ENCODE peak calls at places on chromosome 3, in four cellular contexts. One of them, this sample, is unnamed.

GRCh38 chr3:183884097-183884436 is 613 bp downstream of the PARL start:
- DNase-seq in K562: peak; percentile 20
- DNase-seq in GM12878: no peak
- DNase-seq in H1: no peak
- DNase-seq in this sample: no peak

GRCh38 chr3:89405145-89405544 is 297.7 kb downstream of the EPHA3 start:
- DNase-seq in K562: no peak
- DNase-seq in GM12878: no peak
- DNase-seq in H1: no peak
- DNase-seq in this sample: no peak

GRCh38 chr3:141933421-141934300 is 57.2 kb downstream of the ATP1B3 start:
- DNase-seq in K562: no peak
- DNase-seq in GM12878: no peak
- DNase-seq in H1: peak; percentile 45
- DNase-seq in this sample: no peak

GRCh38 chr3:119911748-119912147 is 129.8 kb downstream of the NR1I2 start:
- DNase-seq in K562: no peak
- DNase-seq in GM12878: peak; percentile 12
- DNase-seq in H1: no peak
- DNase-seq in this sample: no peak

GRCh38 chr3:183980408-183980807 is 37.3 kb downstream of the ABCC5 start:
- DNase-seq in K562: no peak
- DNase-seq in GM12878: no peak
- DNase-seq in H1: no peak
- DNase-seq in this sample: no peak

GRCh38 chr3:22585504-22585903 is 617.6 kb upstream of the UBE2E2 start:
- DNase-seq in K562: no peak
- DNase-seq in GM12878: no peak
- DNase-seq in H1: no peak
- DNase-seq in this sample: no peak

GRCh38 chr3:42635111-42635510 is 18.4 kb upstream of the ZBTB47 start:
- DNase-seq in K562: peak; percentile 58
- DNase-seq in GM12878: no peak
- DNase-seq in H1: no peak
- DNase-seq in this sample: no peak

GRCh38 chr3:96852849-96853248 is 38.5 kb downstream of the EPHA6 start:
- DNase-seq in K562: no peak
- DNase-seq in GM12878: no peak
- DNase-seq in H1: no peak
- DNase-seq in this sample: no peak

GRCh38 chr3:187929115-187929828 is 184.0 kb upstream of the BCL6 start:
- DNase-seq in K562: no peak
- DNase-seq in GM12878: no peak
- DNase-seq in H1: no peak
- DNase-seq in this sample: no peak

GRCh38 chr3:104190681-104191080 is 1176.0 kb upstream of the ALCAM start:
- DNase-seq in K562: no peak
- DNase-seq in GM12878: no peak
- DNase-seq in H1: no peak
- DNase-seq in this sample: no peak

GRCh38 chr3:104987859-104988258 is 378.9 kb upstream of the ALCAM start:
- DNase-seq in K562: no peak
- DNase-seq in GM12878: no peak
- DNase-seq in H1: no peak
- DNase-seq in this sample: no peak

GRCh38 chr3:181623924-181624694 is 87.6 kb upstream of the SOX2 start:
- DNase-seq in K562: no peak
- DNase-seq in GM12878: no peak
- DNase-seq in H1: no peak
- DNase-seq in this sample: no peak

GRCh38 chr3:20503394-20504082 is 317.5 kb upstream of the SGO1 start:
- DNase-seq in K562: no peak
- DNase-seq in GM12878: no peak
- DNase-seq in H1: no peak
- DNase-seq in this sample: no peak

GRCh38 chr3:78610462-78611125 is 1157.2 kb downstream of the ROBO1 start:
- DNase-seq in K562: no peak
- DNase-seq in GM12878: no peak
- DNase-seq in H1: no peak
- DNase-seq in this sample: no peak

GRCh38 chr3:47712398-47712797 is 69.3 kb downstream of the SMARCC1 start:
- DNase-seq in K562: no peak
- DNase-seq in GM12878: no peak
- DNase-seq in H1: no peak
- DNase-seq in this sample: no peak

GRCh38 chr3:82940124-82940523 is 1178.7 kb upstream of the GBE1 start:
- DNase-seq in K562: no peak
- DNase-seq in GM12878: no peak
- DNase-seq in H1: peak; percentile 39
- DNase-seq in this sample: no peak

GRCh38 chr3:183845608-183846288 is 20.4 kb upstream of the MAP6D1 start:
- DNase-seq in K562: no peak
- DNase-seq in GM12878: no peak
- DNase-seq in H1: no peak
- DNase-seq in this sample: no peak

GRCh38 chr3:47296562-47297302 is 14.0 kb downstream of the KLHL18 start:
- DNase-seq in K562: no peak
- DNase-seq in GM12878: no peak
- DNase-seq in H1: no peak
- DNase-seq in this sample: no peak

GRCh38 chr3:133487920-133488540 is 85.5 kb upstream of the CDV3 start:
- DNase-seq in K562: peak; percentile 37
- DNase-seq in GM12878: no peak
- DNase-seq in H1: no peak
- DNase-seq in this sample: peak; percentile 20

GRCh38 chr3:71006810-71007785 is 576.4 kb downstream of the FOXP1 start:
- DNase-seq in K562: peak; percentile 17
- DNase-seq in GM12878: no peak
- DNase-seq in H1: no peak
- DNase-seq in this sample: peak; percentile 20

GRCh38 chr3:8529197-8529637 is 27.6 kb downstream of the LMCD1 start:
- DNase-seq in K562: no peak
- DNase-seq in GM12878: no peak
- DNase-seq in H1: no peak
- DNase-seq in this sample: peak; percentile 59

GRCh38 chr3:143436231-143436930 is 316.8 kb downstream of the CHST2 start:
- DNase-seq in K562: no peak
- DNase-seq in GM12878: no peak
- DNase-seq in H1: no peak
- DNase-seq in this sample: no peak

GRCh38 chr3:18389108-18389733 is 35.9 kb downstream of the SATB1 start:
- DNase-seq in K562: peak; percentile 37
- DNase-seq in GM12878: no peak
- DNase-seq in H1: no peak
- DNase-seq in this sample: peak; percentile 3

GRCh38 chr3:140588558-140588957 is 89.3 kb upstream of the TRIM42 start:
- DNase-seq in K562: no peak
- DNase-seq in GM12878: no peak
- DNase-seq in H1: no peak
- DNase-seq in this sample: no peak
- TF ChIP-seq CREB1 in K562: no peak
- TF ChIP-seq CREB1 in GM12878: no peak
- TF ChIP-seq CREB1 in H1: no peak
- TF ChIP-seq CREB1 in this sample: no peak

GRCh38 chr3:101384426-101384825 is 64.1 kb upstream of the IMPG2 start:
- DNase-seq in K562: no peak
- DNase-seq in GM12878: no peak
- DNase-seq in H1: no peak
- DNase-seq in this sample: no peak

GRCh38 chr3:101383656-101384055 is 63.3 kb upstream of the IMPG2 start:
- DNase-seq in K562: no peak
- DNase-seq in GM12878: no peak
- DNase-seq in H1: peak; percentile 48
- DNase-seq in this sample: no peak

GRCh38 chr3:101387351-101387750 is 67.0 kb upstream of the IMPG2 start:
- DNase-seq in K562: no peak
- DNase-seq in GM12878: no peak
- DNase-seq in H1: no peak
- DNase-seq in this sample: no peak

GRCh38 chr3:101391413-101391812 is 71.0 kb upstream of the IMPG2 start:
- DNase-seq in K562: no peak
- DNase-seq in GM12878: no peak
- DNase-seq in H1: no peak
- DNase-seq in this sample: no peak

DNA sequence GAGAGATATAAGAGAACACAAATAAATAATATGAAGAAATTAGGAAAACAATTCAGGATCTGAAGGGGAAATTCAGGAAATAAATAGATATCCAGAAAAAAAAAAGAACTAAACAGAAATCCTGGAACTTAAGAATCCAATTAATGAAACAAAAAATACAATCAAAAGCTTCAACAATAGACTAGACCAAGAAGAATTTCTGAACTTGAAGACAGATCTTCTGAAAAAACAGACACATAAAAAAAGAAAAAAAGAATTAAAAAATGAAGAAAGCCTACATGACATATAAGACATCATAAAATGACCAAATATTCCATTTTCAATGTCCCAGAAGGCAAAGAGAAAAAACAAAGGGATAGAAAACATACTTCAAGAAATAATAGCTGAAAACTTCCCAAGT is 68.3 kb upstream of the IMPG2 start:
- DNase-seq in K562: no peak
- DNase-seq in GM12878: no peak
- DNase-seq in H1: no peak
- DNase-seq in this sample: no peak
- TF ChIP-seq ATF2 in K562: no peak
- TF ChIP-seq ATF2 in GM12878: no peak
- TF ChIP-seq ATF2 in H1: no peak
- TF ChIP-seq ATF2 in this sample: no peak

GRCh38 chr3:54047568-54047967 is 74.8 kb upstream of the CACNA2D3 start:
- DNase-seq in K562: no peak
- DNase-seq in GM12878: no peak
- DNase-seq in H1: no peak
- DNase-seq in this sample: no peak

GRCh38 chr3:54042259-54042823 is 80.0 kb upstream of the CACNA2D3 start:
- DNase-seq in K562: no peak
- DNase-seq in GM12878: no peak
- DNase-seq in H1: no peak
- DNase-seq in this sample: no peak

GRCh38 chr3:54045416-54045815 is 76.9 kb upstream of the CACNA2D3 start:
- DNase-seq in K562: no peak
- DNase-seq in GM12878: no peak
- DNase-seq in H1: no peak
- DNase-seq in this sample: peak; percentile 6

GRCh38 chr3:54046677-54047214 is 75.6 kb upstream of the CACNA2D3 start:
- DNase-seq in K562: no peak
- DNase-seq in GM12878: no peak
- DNase-seq in H1: no peak
- DNase-seq in this sample: no peak
- TF ChIP-seq CREB1 in K562: no peak
- TF ChIP-seq CREB1 in GM12878: no peak
- TF ChIP-seq CREB1 in H1: no peak
- TF ChIP-seq CREB1 in this sample: no peak

GRCh38 chr3:3133490-3133889 is 6.8 kb downstream of the TRNT1 start:
- DNase-seq in K562: peak; percentile 32
- DNase-seq in GM12878: no peak
- DNase-seq in H1: no peak
- DNase-seq in this sample: no peak
- TF ChIP-seq ATF2 in K562: no peak
- TF ChIP-seq ATF2 in GM12878: no peak
- TF ChIP-seq ATF2 in H1: no peak
- TF ChIP-seq ATF2 in this sample: no peak

GRCh38 chr3:26118165-26118564 is 328.3 kb downstream of the OXSM start:
- DNase-seq in K562: no peak
- DNase-seq in GM12878: no peak
- DNase-seq in H1: peak; percentile 47
- DNase-seq in this sample: no peak
- TF ChIP-seq CREB1 in K562: no peak
- TF ChIP-seq CREB1 in GM12878: no peak
- TF ChIP-seq CREB1 in H1: no peak
- TF ChIP-seq CREB1 in this sample: no peak

GRCh38 chr3:158160958-158161357 is 51.1 kb downstream of the RSRC1 start:
- DNase-seq in K562: no peak
- DNase-seq in GM12878: no peak
- DNase-seq in H1: no peak
- DNase-seq in this sample: no peak
- TF ChIP-seq ATF2 in K562: no peak
- TF ChIP-seq ATF2 in GM12878: no peak
- TF ChIP-seq ATF2 in H1: no peak
- TF ChIP-seq ATF2 in this sample: no peak

DNA sequence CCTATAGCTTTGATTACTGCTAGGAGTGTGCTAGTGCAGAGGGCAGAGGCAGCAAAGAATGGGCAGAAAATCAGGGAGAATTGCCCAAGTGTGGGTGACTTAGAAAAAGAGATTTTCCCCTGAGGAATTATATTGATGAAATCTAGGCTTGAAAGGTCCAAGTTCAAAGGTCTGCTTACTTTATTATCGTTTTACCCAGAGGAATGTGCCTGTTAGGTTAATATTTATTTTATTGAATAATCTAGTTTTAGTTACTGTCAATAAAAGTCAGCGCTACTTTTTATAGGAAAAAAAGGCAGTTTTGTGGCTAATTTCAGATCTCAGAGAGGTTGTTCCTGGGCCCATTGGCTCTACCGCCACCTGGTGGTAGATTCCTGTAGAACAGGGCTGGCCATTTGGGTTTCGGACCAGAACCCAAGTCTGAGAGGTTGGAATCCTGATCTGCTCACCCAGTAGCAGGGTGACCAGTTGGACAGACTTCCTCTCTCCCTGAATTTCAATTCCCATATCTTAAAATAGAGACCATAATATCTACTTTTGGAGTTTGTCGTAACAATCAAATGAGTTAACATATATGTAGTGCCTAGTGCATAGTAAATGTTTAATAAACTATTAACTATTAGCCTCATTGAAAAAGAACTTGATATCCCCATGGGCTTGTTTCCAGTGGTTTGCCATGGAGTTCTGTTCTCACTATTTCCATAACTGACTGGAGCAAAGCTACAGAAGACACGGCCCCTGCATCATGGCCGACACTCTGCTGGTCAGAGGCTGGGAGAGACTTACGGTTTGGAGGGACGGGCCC is 62.7 kb upstream of the ZNF148 start:
- DNase-seq in K562: peak; percentile 71
- DNase-seq in GM12878: no peak
- DNase-seq in H1: peak; percentile 90
- DNase-seq in this sample: peak; percentile 32
- TF ChIP-seq CREB1 in K562: no peak
- TF ChIP-seq CREB1 in GM12878: no peak
- TF ChIP-seq CREB1 in H1: no peak
- TF ChIP-seq CREB1 in this sample: no peak

GRCh38 chr3:7306900-7307299 is 446.0 kb downstream of the GRM7 start:
- DNase-seq in K562: no peak
- DNase-seq in GM12878: no peak
- DNase-seq in H1: no peak
- DNase-seq in this sample: no peak

GRCh38 chr3:7307410-7307809 is 446.5 kb downstream of the GRM7 start:
- DNase-seq in K562: no peak
- DNase-seq in GM12878: no peak
- DNase-seq in H1: no peak
- DNase-seq in this sample: no peak

GRCh38 chr3:7309707-7310106 is 448.8 kb downstream of the GRM7 start:
- DNase-seq in K562: no peak
- DNase-seq in GM12878: no peak
- DNase-seq in H1: no peak
- DNase-seq in this sample: no peak

GRCh38 chr3:7305561-7305960 is 444.6 kb downstream of the GRM7 start:
- DNase-seq in K562: no peak
- DNase-seq in GM12878: no peak
- DNase-seq in H1: no peak
- DNase-seq in this sample: no peak
- TF ChIP-seq ATF2 in K562: no peak
- TF ChIP-seq ATF2 in GM12878: no peak
- TF ChIP-seq ATF2 in H1: no peak
- TF ChIP-seq ATF2 in this sample: no peak